ENCODE peak calls at places on chromosomes 11 and 22, in six cellular contexts. One of them, this sample, is unnamed.

GRCh38 chr22:47344414-47344813 is 582.0 kb downstream of the TBC1D22A start:
- DNase-seq in IMR-90: no peak
- DNase-seq in H1: no peak
- DNase-seq in trophoblast cell: no peak
- DNase-seq in mesenchymal stem cell: no peak
- DNase-seq in H9: no peak
- DNase-seq in this sample: no peak

GRCh38 chr22:21766933-21767462 is 31.4 kb upstream of the YPEL1 start:
- DNase-seq in H1: no peak
- DNase-seq in trophoblast cell: no peak
- DNase-seq in H9: no peak
- DNase-seq in mesenchymal stem cell: no peak
- DNase-seq in IMR-90: no peak
- DNase-seq in this sample: no peak

GRCh38 chr11:27861706-27862430 is 161.6 kb upstream of the BDNF start:
- DNase-seq in H1: no peak
- DNase-seq in mesenchymal stem cell: peak; percentile 91
- DNase-seq in H9: no peak
- DNase-seq in IMR-90: peak; percentile 95
- DNase-seq in trophoblast cell: no peak
- DNase-seq in this sample: no peak

GRCh38 chr11:43706631-43707030 is 26.1 kb downstream of the HSD17B12 start:
- DNase-seq in IMR-90: no peak
- DNase-seq in H9: no peak
- DNase-seq in H1: no peak
- DNase-seq in mesenchymal stem cell: no peak
- DNase-seq in trophoblast cell: no peak
- DNase-seq in this sample: no peak

GRCh38 chr11:8083871-8084281 is 2.9 kb downstream of the TUB start:
- DNase-seq in IMR-90: no peak
- DNase-seq in mesenchymal stem cell: no peak
- DNase-seq in trophoblast cell: no peak
- DNase-seq in H1: no peak
- DNase-seq in H9: no peak
- DNase-seq in this sample: no peak

GRCh38 chr11:9493492-9493891 is 32.7 kb downstream of the ZNF143 start:
- DNase-seq in trophoblast cell: no peak
- DNase-seq in IMR-90: no peak
- DNase-seq in mesenchymal stem cell: no peak
- DNase-seq in H9: no peak
- DNase-seq in H1: no peak
- DNase-seq in this sample: no peak

GRCh38 chr11:117230286-117230961 is 1.4 kb downstream of the PCSK7 start:
- DNase-seq in IMR-90: peak; percentile 51
- DNase-seq in trophoblast cell: no peak
- DNase-seq in H1: no peak
- DNase-seq in H9: no peak
- DNase-seq in mesenchymal stem cell: no peak
- DNase-seq in this sample: no peak

GRCh38 chr11:8259316-8259995 is 4.2 kb downstream of the LMO1 start:
- DNase-seq in mesenchymal stem cell: no peak
- DNase-seq in trophoblast cell: no peak
- DNase-seq in H9: peak; percentile 17
- DNase-seq in IMR-90: no peak
- DNase-seq in H1: no peak
- DNase-seq in this sample: no peak

GRCh38 chr11:97567801-97568200 is 1178.0 kb downstream of the JRKL start:
- DNase-seq in trophoblast cell: no peak
- DNase-seq in H1: no peak
- DNase-seq in mesenchymal stem cell: no peak
- DNase-seq in IMR-90: no peak
- DNase-seq in H9: no peak
- DNase-seq in this sample: no peak

DNA sequence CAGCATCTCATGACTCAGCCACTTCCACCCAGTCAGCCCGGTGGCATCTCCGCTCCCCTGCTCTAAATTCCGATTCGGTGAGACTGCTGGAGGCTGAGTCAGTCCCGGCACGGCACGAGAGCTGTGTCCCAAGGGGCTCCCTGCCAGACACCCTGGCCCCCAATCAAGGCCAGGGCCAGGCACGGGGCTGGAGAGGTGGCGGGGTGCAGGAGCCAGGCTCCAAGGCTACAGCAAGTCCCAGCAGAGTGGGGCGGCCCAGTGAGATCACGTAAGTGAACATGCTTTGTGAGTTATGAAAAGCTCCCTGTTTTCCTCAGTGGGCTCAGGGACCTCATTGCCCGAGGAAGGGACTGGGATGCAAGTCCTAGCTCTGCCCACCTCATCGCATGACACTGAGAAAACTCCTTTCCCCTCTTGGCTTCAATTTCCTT is 3.0 kb downstream of the C11orf68 start:
- DNase-seq in H9: peak; percentile 71
- DNase-seq in H1: no peak
- DNase-seq in mesenchymal stem cell: peak; percentile 99
- DNase-seq in IMR-90: peak; percentile 99
- DNase-seq in trophoblast cell: peak; percentile 90
- DNase-seq in this sample: no peak
- H3K14ac ChIP-seq in H9: no peak overlapping the region
- H3K14ac ChIP-seq in H1: no peak overlapping the region
- H3K14ac ChIP-seq in mesenchymal stem cell: no peak overlapping the region
- H3K14ac ChIP-seq in IMR-90: peak overlapping the region; percentile 95
- H3K14ac ChIP-seq in trophoblast cell: peak overlapping the region; percentile 36
- H3K14ac ChIP-seq in this sample: no peak overlapping the region

GRCh38 chr11:79049627-79050238 is 391.1 kb downstream of the TENM4 start:
- DNase-seq in trophoblast cell: no peak
- DNase-seq in mesenchymal stem cell: no peak
- DNase-seq in IMR-90: no peak
- DNase-seq in H1: no peak
- DNase-seq in H9: no peak
- DNase-seq in this sample: no peak
- H3K14ac ChIP-seq in trophoblast cell: no peak overlapping the region
- H3K14ac ChIP-seq in mesenchymal stem cell: no peak overlapping the region
- H3K14ac ChIP-seq in IMR-90: peak overlapping the region; percentile 11
- H3K14ac ChIP-seq in H1: no peak overlapping the region
- H3K14ac ChIP-seq in H9: no peak overlapping the region
- H3K14ac ChIP-seq in this sample: no peak overlapping the region

GRCh38 chr11:72670041-72670440 is 4.2 kb downstream of the PDE2A start:
- DNase-seq in H1: no peak
- DNase-seq in mesenchymal stem cell: no peak
- DNase-seq in H9: peak; percentile 52
- DNase-seq in trophoblast cell: no peak
- DNase-seq in IMR-90: no peak
- DNase-seq in this sample: no peak
- H3K14ac ChIP-seq in H1: no peak overlapping the region
- H3K14ac ChIP-seq in mesenchymal stem cell: no peak overlapping the region
- H3K14ac ChIP-seq in H9: no peak overlapping the region
- H3K14ac ChIP-seq in trophoblast cell: no peak overlapping the region
- H3K14ac ChIP-seq in IMR-90: no peak overlapping the region
- H3K14ac ChIP-seq in this sample: no peak overlapping the region

GRCh38 chr11:34613015-34613414 is 7.9 kb upstream of the EHF start:
- DNase-seq in IMR-90: no peak
- DNase-seq in H9: no peak
- DNase-seq in trophoblast cell: no peak
- DNase-seq in mesenchymal stem cell: no peak
- DNase-seq in H1: no peak
- DNase-seq in this sample: no peak

GRCh38 chr11:34614334-34615113 is 6.4 kb upstream of the EHF start:
- DNase-seq in H1: no peak
- DNase-seq in H9: no peak
- DNase-seq in IMR-90: peak; percentile 35
- DNase-seq in trophoblast cell: no peak
- DNase-seq in mesenchymal stem cell: peak; percentile 28
- DNase-seq in this sample: no peak

GRCh38 chr11:34616086-34616485 is 4.8 kb upstream of the EHF start:
- DNase-seq in H9: no peak
- DNase-seq in mesenchymal stem cell: no peak
- DNase-seq in IMR-90: no peak
- DNase-seq in H1: no peak
- DNase-seq in trophoblast cell: no peak
- DNase-seq in this sample: no peak

GRCh38 chr11:34610324-34611041 is 10.4 kb upstream of the EHF start:
- DNase-seq in H1: no peak
- DNase-seq in trophoblast cell: no peak
- DNase-seq in H9: no peak
- DNase-seq in IMR-90: no peak
- DNase-seq in mesenchymal stem cell: no peak
- DNase-seq in this sample: no peak

GRCh38 chr11:34613462-34614183 is 7.3 kb upstream of the EHF start:
- DNase-seq in IMR-90: no peak
- DNase-seq in H1: no peak
- DNase-seq in trophoblast cell: no peak
- DNase-seq in H9: no peak
- DNase-seq in mesenchymal stem cell: no peak
- DNase-seq in this sample: no peak
- H3K14ac ChIP-seq in IMR-90: peak overlapping the region; percentile 29
- H3K14ac ChIP-seq in H1: no peak overlapping the region
- H3K14ac ChIP-seq in trophoblast cell: no peak overlapping the region
- H3K14ac ChIP-seq in H9: no peak overlapping the region
- H3K14ac ChIP-seq in mesenchymal stem cell: no peak overlapping the region
- H3K14ac ChIP-seq in this sample: no peak overlapping the region